ENCODE peak calls at places on chromosomes 1 and 21, in four cellular contexts. Z is cardiac muscle cell, K is heart right ventricle, R is endodermal cell. L is an unnamed sample.

GRCh38 chr21:45421846-45422775 is 17.1 kb downstream of the COL18A1 start:
- DNase-seq in Z (no peak), K (peak; percentile 10), R (peak; percentile 41), L (no peak)

GRCh38 chr1:247857069-247857985 is at the start of gene TRIM58:
- DNase-seq in Z (no peak), K (no peak), R (no peak), L (no peak)

GRCh38 chr1:202274611-202275010 is 67.1 kb downstream of the UBE2T start:
- DNase-seq in Z (peak; percentile 52), K (no peak), R (peak; percentile 79), L (no peak)

GRCh38 chr1:76868916-76869315 is 1.6 kb downstream of the ST6GALNAC5 start:
- DNase-seq in Z (no peak), K (no peak), R (peak; percentile 80), L (no peak)

GRCh38 chr1:27789511-27790154 is 16.6 kb downstream of the STX12 start:
- DNase-seq in Z (peak; percentile 76), K (no peak), R (no peak), L (no peak)

GRCh38 chr1:32681501-32681900 is 21.1 kb downstream of the SYNC start:
- DNase-seq in Z (peak; percentile 64), K (no peak), R (no peak), L (no peak)

GRCh38 chr1:2528966-2529750 is 905 bp downstream of the HES5 start:
- DNase-seq in Z (no peak), K (peak; percentile 61), R (peak; percentile 92), L (no peak)

GRCh38 chr1:245258271-245258920 is 103.6 kb downstream of the KIF26B start:
- DNase-seq in Z (no peak), K (no peak), R (no peak), L (peak; percentile 62)

GRCh38 chr1:2786329-2787162 is 14.9 kb downstream of the TTC34 start:
- DNase-seq in Z (no peak), K (peak; percentile 67), R (peak; percentile 71), L (peak; percentile 74)

DNA sequence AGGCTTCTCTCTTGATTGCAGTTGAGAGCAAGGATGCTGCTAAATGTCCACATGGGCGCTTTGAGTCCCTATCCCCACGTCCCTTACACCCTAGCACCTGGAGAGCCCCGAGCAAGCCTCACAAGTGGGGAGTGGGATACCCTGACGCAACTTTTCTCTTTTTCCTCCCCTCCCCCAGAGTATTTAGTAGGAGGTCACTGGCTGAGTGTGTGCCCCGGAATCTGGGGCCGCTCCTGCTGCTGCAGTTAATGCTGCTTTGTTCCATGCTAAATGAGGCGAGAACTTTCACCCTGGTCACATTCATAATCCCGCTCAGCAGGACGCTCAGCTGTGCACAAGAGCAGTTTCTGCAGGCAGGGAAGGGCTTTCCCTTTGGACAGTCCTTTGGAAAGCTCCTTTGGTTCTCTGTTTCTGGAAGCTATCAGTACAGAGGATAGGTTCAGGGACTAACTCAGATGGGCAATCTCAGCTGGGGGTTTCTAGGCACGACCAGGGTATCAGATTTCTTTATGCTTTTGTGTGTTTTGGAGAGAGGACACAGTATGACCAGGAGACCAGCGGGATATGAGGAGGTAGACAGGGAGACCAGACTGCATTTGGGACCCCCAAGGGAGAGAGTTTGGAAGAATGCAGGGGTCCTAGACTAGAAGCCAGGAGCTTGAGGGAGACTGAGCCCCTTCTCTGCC is 75.9 kb downstream of the NOS1AP start:
- DNase-seq in Z (no peak), K (no peak), R (peak; percentile 92), L (no peak)
- H3K27ac ChIP-seq in Z (peak overlapping the region; percentile 25), K (no peak overlapping the region), R (peak overlapping the region; percentile 81), L (no peak overlapping the region)

DNA sequence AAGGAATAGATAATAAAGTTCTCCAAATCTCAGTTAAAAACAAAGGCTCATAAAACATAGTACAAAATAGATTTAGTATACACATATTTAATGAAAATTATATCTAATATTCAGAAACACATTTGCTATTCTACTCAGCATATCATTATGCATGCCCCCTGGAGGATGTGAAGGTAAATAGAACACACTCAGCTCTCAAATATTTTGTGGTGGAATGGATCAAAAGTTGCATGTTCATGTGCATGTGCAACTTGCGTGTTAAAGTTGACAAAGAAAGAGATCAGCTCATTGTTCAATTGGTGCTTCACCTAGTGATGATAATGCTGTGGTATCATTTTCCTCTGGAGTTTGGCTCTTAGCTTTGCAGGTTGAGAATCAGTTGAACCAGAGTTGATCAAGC is 4.9 kb upstream of the ZNF644 start:
- DNase-seq in Z (peak; percentile 35), K (no peak), R (no peak), L (no peak)
- TF ChIP-seq CTCF in Z (peak; percentile 51), K (no peak), R (peak; percentile 37), L (no peak)

GRCh38 chr21:41899431-41900202 is 20.5 kb upstream of the PRDM15 start:
- DNase-seq in Z (no peak), K (no peak), R (no peak), L (no peak)
- H3K36me3 ChIP-seq in Z (no peaks in the 10 kb centered on the region), K (no peaks in the 10 kb centered on the region), R (peaks cover 12% of the 10 kb centered on the region), L (peaks cover 3% of the 10 kb centered on the region)

GRCh38 chr1:209383422-209383821 is 200.1 kb upstream of the CAMK1G start:
- DNase-seq in Z (no peak), K (no peak), R (no peak), L (no peak)

GRCh38 chr1:209386156-209386555 is 197.4 kb upstream of the CAMK1G start:
- DNase-seq in Z (no peak), K (no peak), R (no peak), L (no peak)

GRCh38 chr1:209383907-209384709 is 199.4 kb upstream of the CAMK1G start:
- DNase-seq in Z (no peak), K (no peak), R (peak; percentile 62), L (no peak)

GRCh38 chr1:209382701-209383100 is 200.8 kb upstream of the CAMK1G start:
- DNase-seq in Z (no peak), K (no peak), R (no peak), L (no peak)

GRCh38 chr1:209384710-209385550 is 198.6 kb upstream of the CAMK1G start:
- DNase-seq in Z (no peak), K (no peak), R (no peak), L (no peak)
- H3K27ac ChIP-seq in Z (peak overlapping the region; percentile 61), K (no peak overlapping the region), R (no peak overlapping the region), L (no peak overlapping the region)

GRCh38 chr1:48943393-48943792 is 166.7 kb upstream of the BEND5 start:
- DNase-seq in Z (no peak), K (no peak), R (no peak), L (no peak)

GRCh38 chr1:48939828-48940227 is 163.1 kb upstream of the BEND5 start:
- DNase-seq in Z (no peak), K (no peak), R (no peak), L (no peak)

GRCh38 chr1:48940354-48940753 is 163.7 kb upstream of the BEND5 start:
- DNase-seq in Z (no peak), K (no peak), R (no peak), L (no peak)

GRCh38 chr1:48938975-48939374 is 162.3 kb upstream of the BEND5 start:
- DNase-seq in Z (no peak), K (no peak), R (no peak), L (no peak)

GRCh38 chr1:48940946-48941732 is 164.4 kb upstream of the BEND5 start:
- DNase-seq in Z (no peak), K (no peak), R (no peak), L (no peak)
- TF ChIP-seq CTCF in Z (no peak), K (no peak), R (peak; percentile 49), L (no peak)

GRCh38 chr1:151510614-151510956 is 602 bp upstream of the CGN start:
- DNase-seq in Z (no peak), K (no peak), R (no peak), L (no peak)

GRCh38 chr1:151510957-151511635 is at the start of gene CGN:
- DNase-seq in Z (peak; percentile 83), K (peak; percentile 83), R (peak; percentile 98), L (peak; percentile 93)

GRCh38 chr1:151509350-151510019 is 1.7 kb upstream of the CGN start:
- DNase-seq in Z (no peak), K (no peak), R (peak; percentile 37), L (no peak)

GRCh38 chr1:151508721-151509292 is 2.4 kb upstream of the CGN start:
- DNase-seq in Z (no peak), K (no peak), R (peak; percentile 48), L (no peak)

DNA sequence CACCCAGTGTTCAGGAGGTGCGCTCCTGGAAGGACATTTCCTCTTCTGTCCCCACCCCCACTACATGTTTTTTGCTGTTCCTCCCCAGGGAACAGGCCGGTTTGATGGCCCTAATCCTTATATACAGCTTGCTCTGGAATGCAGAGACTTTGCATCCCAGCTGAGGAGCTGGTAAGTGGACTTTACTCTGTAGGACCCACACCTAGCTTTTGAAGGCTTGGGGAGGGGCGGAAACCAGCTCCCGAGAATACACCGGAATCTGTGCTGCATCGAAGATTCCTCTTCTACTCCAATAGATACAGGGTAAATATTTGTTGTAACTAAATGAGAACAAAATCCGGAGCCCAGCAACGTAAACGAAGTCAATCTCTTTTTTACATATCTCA is 1.2 kb upstream of the CGN start:
- DNase-seq in Z (no peak), K (no peak), R (peak; percentile 83), L (no peak)
- H3K36me3 ChIP-seq in Z (no peaks in the 10 kb centered on the region), K (no peaks in the 10 kb centered on the region), R (no peaks in the 10 kb centered on the region), L (no peaks in the 10 kb centered on the region)

L was measured in pancreas.